ENCODE peak calls at places on chromosome X, in nine cellular contexts. One of them, this sample, is unnamed.

GRCh38 chrX:56429581-56429980 is 133.8 kb upstream of the UBQLN2 start:
- DNase-seq in NCI-H526 treated with DMSO at 0.1 percent for 48 hours: no peak
- DNase-seq in heart right ventricle: no peak
- DNase-seq in substantia nigra: no peak
- DNase-seq in WERI-Rb-1: no peak
- DNase-seq in cardiac muscle cell: no peak
- DNase-seq in T-helper 9 cell: no peak
- DNase-seq in AG04449: no peak
- DNase-seq in stimulated activated CD4-positive, alpha-beta T cell treated with anti-CD3 and anti-CD28 coated beads, Interleukin-2, amount 100 ng/mL, for 48 hours: no peak
- DNase-seq in this sample: no peak

GRCh38 chrX:24117288-24117687 is 32.2 kb upstream of the ZFX start:
- DNase-seq in NCI-H526 treated with DMSO at 0.1 percent for 48 hours: no peak
- DNase-seq in heart right ventricle: peak
- DNase-seq in substantia nigra: peak
- DNase-seq in WERI-Rb-1: no peak
- DNase-seq in cardiac muscle cell: peak
- DNase-seq in T-helper 9 cell: no peak
- DNase-seq in AG04449: no peak
- DNase-seq in stimulated activated CD4-positive, alpha-beta T cell treated with anti-CD3 and anti-CD28 coated beads, Interleukin-2, amount 100 ng/mL, for 48 hours: no peak
- DNase-seq in this sample: no peak

GRCh38 chrX:151402719-151403390 is 5.8 kb downstream of the VMA21 start:
- DNase-seq in NCI-H526 treated with DMSO at 0.1 percent for 48 hours: peak
- DNase-seq in heart right ventricle: peak
- DNase-seq in substantia nigra: no peak
- DNase-seq in WERI-Rb-1: no peak
- DNase-seq in cardiac muscle cell: no peak
- DNase-seq in T-helper 9 cell: no peak
- DNase-seq in AG04449: no peak
- DNase-seq in stimulated activated CD4-positive, alpha-beta T cell treated with anti-CD3 and anti-CD28 coated beads, Interleukin-2, amount 100 ng/mL, for 48 hours: no peak
- DNase-seq in this sample: no peak

GRCh38 chrX:39627257-39627656 is 470.5 kb downstream of the BCOR start:
- DNase-seq in NCI-H526 treated with DMSO at 0.1 percent for 48 hours: no peak
- DNase-seq in heart right ventricle: no peak
- DNase-seq in substantia nigra: no peak
- DNase-seq in WERI-Rb-1: no peak
- DNase-seq in cardiac muscle cell: no peak
- DNase-seq in T-helper 9 cell: no peak
- DNase-seq in AG04449: no peak
- DNase-seq in stimulated activated CD4-positive, alpha-beta T cell treated with anti-CD3 and anti-CD28 coated beads, Interleukin-2, amount 100 ng/mL, for 48 hours: no peak
- DNase-seq in this sample: no peak

GRCh38 chrX:46607916-46608315 is 34.4 kb downstream of the CHST7 start:
- DNase-seq in NCI-H526 treated with DMSO at 0.1 percent for 48 hours: no peak
- DNase-seq in heart right ventricle: no peak
- DNase-seq in substantia nigra: no peak
- DNase-seq in WERI-Rb-1: no peak
- DNase-seq in cardiac muscle cell: no peak
- DNase-seq in T-helper 9 cell: no peak
- DNase-seq in AG04449: no peak
- DNase-seq in stimulated activated CD4-positive, alpha-beta T cell treated with anti-CD3 and anti-CD28 coated beads, Interleukin-2, amount 100 ng/mL, for 48 hours: no peak
- DNase-seq in this sample: no peak

GRCh38 chrX:71533850-71534515 is 1.1 kb downstream of the OGT start:
- DNase-seq in NCI-H526 treated with DMSO at 0.1 percent for 48 hours: peak
- DNase-seq in heart right ventricle: peak
- DNase-seq in substantia nigra: no peak
- DNase-seq in WERI-Rb-1: peak
- DNase-seq in cardiac muscle cell: peak
- DNase-seq in T-helper 9 cell: peak
- DNase-seq in AG04449: no peak
- DNase-seq in stimulated activated CD4-positive, alpha-beta T cell treated with anti-CD3 and anti-CD28 coated beads, Interleukin-2, amount 100 ng/mL, for 48 hours: peak
- DNase-seq in this sample: peak

GRCh38 chrX:153933751-153934472 is 925 bp downstream of the NAA10 start:
- DNase-seq in NCI-H526 treated with DMSO at 0.1 percent for 48 hours: no peak
- DNase-seq in heart right ventricle: no peak
- DNase-seq in substantia nigra: no peak
- DNase-seq in WERI-Rb-1: peak
- DNase-seq in cardiac muscle cell: peak
- DNase-seq in T-helper 9 cell: no peak
- DNase-seq in AG04449: no peak
- DNase-seq in stimulated activated CD4-positive, alpha-beta T cell treated with anti-CD3 and anti-CD28 coated beads, Interleukin-2, amount 100 ng/mL, for 48 hours: no peak
- DNase-seq in this sample: no peak

GRCh38 chrX:55794420-55794819 is 76.9 kb downstream of the RRAGB start:
- DNase-seq in NCI-H526 treated with DMSO at 0.1 percent for 48 hours: no peak
- DNase-seq in heart right ventricle: no peak
- DNase-seq in substantia nigra: no peak
- DNase-seq in WERI-Rb-1: no peak
- DNase-seq in cardiac muscle cell: no peak
- DNase-seq in T-helper 9 cell: no peak
- DNase-seq in AG04449: no peak
- DNase-seq in stimulated activated CD4-positive, alpha-beta T cell treated with anti-CD3 and anti-CD28 coated beads, Interleukin-2, amount 100 ng/mL, for 48 hours: no peak
- DNase-seq in this sample: no peak

GRCh38 chrX:2325076-2325784 is 175.5 kb downstream of the DHRSX start:
- DNase-seq in NCI-H526 treated with DMSO at 0.1 percent for 48 hours: no peak
- DNase-seq in heart right ventricle: peak
- DNase-seq in substantia nigra: no peak
- DNase-seq in WERI-Rb-1: no peak
- DNase-seq in cardiac muscle cell: peak
- DNase-seq in T-helper 9 cell: peak
- DNase-seq in AG04449: peak
- DNase-seq in stimulated activated CD4-positive, alpha-beta T cell treated with anti-CD3 and anti-CD28 coated beads, Interleukin-2, amount 100 ng/mL, for 48 hours: peak
- DNase-seq in this sample: no peak

GRCh38 chrX:70527053-70527452 is 82.4 kb downstream of the DLG3 start:
- DNase-seq in NCI-H526 treated with DMSO at 0.1 percent for 48 hours: no peak
- DNase-seq in heart right ventricle: no peak
- DNase-seq in substantia nigra: no peak
- DNase-seq in WERI-Rb-1: no peak
- DNase-seq in cardiac muscle cell: no peak
- DNase-seq in T-helper 9 cell: no peak
- DNase-seq in AG04449: no peak
- DNase-seq in stimulated activated CD4-positive, alpha-beta T cell treated with anti-CD3 and anti-CD28 coated beads, Interleukin-2, amount 100 ng/mL, for 48 hours: no peak
- DNase-seq in this sample: no peak

GRCh38 chrX:125203737-125204578 is 115.7 kb upstream of the TEX13C start:
- DNase-seq in NCI-H526 treated with DMSO at 0.1 percent for 48 hours: no peak
- DNase-seq in heart right ventricle: peak
- DNase-seq in substantia nigra: no peak
- DNase-seq in WERI-Rb-1: no peak
- DNase-seq in cardiac muscle cell: no peak
- DNase-seq in T-helper 9 cell: no peak
- DNase-seq in AG04449: no peak
- DNase-seq in stimulated activated CD4-positive, alpha-beta T cell treated with anti-CD3 and anti-CD28 coated beads, Interleukin-2, amount 100 ng/mL, for 48 hours: peak
- DNase-seq in this sample: no peak

GRCh38 chrX:153061732-153062131 is 5.5 kb downstream of the PNMA3 start:
- DNase-seq in NCI-H526 treated with DMSO at 0.1 percent for 48 hours: no peak
- DNase-seq in heart right ventricle: no peak
- DNase-seq in substantia nigra: no peak
- DNase-seq in WERI-Rb-1: no peak
- DNase-seq in cardiac muscle cell: peak
- DNase-seq in T-helper 9 cell: no peak
- DNase-seq in AG04449: no peak
- DNase-seq in stimulated activated CD4-positive, alpha-beta T cell treated with anti-CD3 and anti-CD28 coated beads, Interleukin-2, amount 100 ng/mL, for 48 hours: no peak
- DNase-seq in this sample: no peak

GRCh38 chrX:97616883-97617510 is 733.3 kb downstream of the RPA4 start:
- DNase-seq in NCI-H526 treated with DMSO at 0.1 percent for 48 hours: no peak
- DNase-seq in heart right ventricle: no peak
- DNase-seq in substantia nigra: no peak
- DNase-seq in WERI-Rb-1: no peak
- DNase-seq in cardiac muscle cell: peak
- DNase-seq in T-helper 9 cell: no peak
- DNase-seq in AG04449: peak
- DNase-seq in stimulated activated CD4-positive, alpha-beta T cell treated with anti-CD3 and anti-CD28 coated beads, Interleukin-2, amount 100 ng/mL, for 48 hours: no peak
- DNase-seq in this sample: no peak

GRCh38 chrX:15750611-15751159 is 12.6 kb downstream of the CA5B start:
- DNase-seq in NCI-H526 treated with DMSO at 0.1 percent for 48 hours: no peak
- DNase-seq in heart right ventricle: no peak
- DNase-seq in substantia nigra: no peak
- DNase-seq in WERI-Rb-1: no peak
- DNase-seq in cardiac muscle cell: no peak
- DNase-seq in T-helper 9 cell: no peak
- DNase-seq in AG04449: no peak
- DNase-seq in stimulated activated CD4-positive, alpha-beta T cell treated with anti-CD3 and anti-CD28 coated beads, Interleukin-2, amount 100 ng/mL, for 48 hours: no peak
- DNase-seq in this sample: no peak

GRCh38 chrX:82813671-82814078 is 694.4 kb upstream of the POU3F4 start:
- DNase-seq in NCI-H526 treated with DMSO at 0.1 percent for 48 hours: no peak
- DNase-seq in heart right ventricle: no peak
- DNase-seq in substantia nigra: no peak
- DNase-seq in WERI-Rb-1: no peak
- DNase-seq in cardiac muscle cell: peak
- DNase-seq in T-helper 9 cell: no peak
- DNase-seq in AG04449: no peak
- DNase-seq in stimulated activated CD4-positive, alpha-beta T cell treated with anti-CD3 and anti-CD28 coated beads, Interleukin-2, amount 100 ng/mL, for 48 hours: no peak
- DNase-seq in this sample: no peak

GRCh38 chrX:150568320-150569154 is at the start of gene MTM1:
- DNase-seq in NCI-H526 treated with DMSO at 0.1 percent for 48 hours: peak
- DNase-seq in heart right ventricle: peak
- DNase-seq in substantia nigra: peak
- DNase-seq in WERI-Rb-1: peak
- DNase-seq in cardiac muscle cell: peak
- DNase-seq in T-helper 9 cell: peak
- DNase-seq in AG04449: peak
- DNase-seq in stimulated activated CD4-positive, alpha-beta T cell treated with anti-CD3 and anti-CD28 coated beads, Interleukin-2, amount 100 ng/mL, for 48 hours: peak
- DNase-seq in this sample: peak

GRCh38 chrX:51891821-51892551 is 1.4 kb upstream of the MAGED1 start:
- DNase-seq in NCI-H526 treated with DMSO at 0.1 percent for 48 hours: no peak
- DNase-seq in heart right ventricle: peak
- DNase-seq in substantia nigra: peak
- DNase-seq in WERI-Rb-1: no peak
- DNase-seq in cardiac muscle cell: peak
- DNase-seq in T-helper 9 cell: no peak
- DNase-seq in AG04449: peak
- DNase-seq in stimulated activated CD4-positive, alpha-beta T cell treated with anti-CD3 and anti-CD28 coated beads, Interleukin-2, amount 100 ng/mL, for 48 hours: no peak
- DNase-seq in this sample: no peak

GRCh38 chrX:101415180-101416130 is 7.4 kb downstream of the HNRNPH2 start:
- DNase-seq in NCI-H526 treated with DMSO at 0.1 percent for 48 hours: peak
- DNase-seq in heart right ventricle: peak
- DNase-seq in substantia nigra: no peak
- DNase-seq in WERI-Rb-1: peak
- DNase-seq in cardiac muscle cell: peak
- DNase-seq in T-helper 9 cell: no peak
- DNase-seq in AG04449: no peak
- DNase-seq in stimulated activated CD4-positive, alpha-beta T cell treated with anti-CD3 and anti-CD28 coated beads, Interleukin-2, amount 100 ng/mL, for 48 hours: no peak
- DNase-seq in this sample: peak

This sample was measured in neuronal stem cell.